ENCODE peak calls at places on chromosomes 5 and 9, in seven cellular contexts. A is NCI-H460; W is activated naive CD8-positive, alpha-beta T cell treated with anti-CD3 and anti-CD28 coated beads, Interleukin-2, amount 50 U/mL, for 24 hours; P is non-pigmented ciliary epithelial cell; T is endothelial cell; C is glomerular endothelial cell; R is D341Med. U is an unnamed sample.

GRCh38 chr5:68709229-68709628 is 384.6 kb upstream of the SLC30A5 start:
- DNase-seq in A (no peak), W (no peak), P (no peak), T (no peak), C (no peak), R (peak; percentile 35), U (no peak)

GRCh38 chr9:7117676-7118561 is 360.1 kb downstream of the KDM4C start:
- DNase-seq in A (no peak), W (no peak), P (no peak), T (no peak), C (no peak), R (no peak), U (no peak)

GRCh38 chr9:93771276-93771675 is 183.9 kb downstream of the BARX1 start:
- DNase-seq in A (no peak), W (no peak), P (no peak), T (no peak), C (no peak), R (no peak), U (no peak)

GRCh38 chr9:128005938-128006337 is 25.1 kb upstream of the EEIG1 start:
- DNase-seq in A (no peak), W (no peak), P (no peak), T (peak; percentile 67), C (peak; percentile 55), R (no peak), U (no peak)

GRCh38 chr5:43729846-43730478 is 127.0 kb downstream of the NNT start:
- DNase-seq in A (peak; percentile 38), W (no peak), P (no peak), T (no peak), C (peak; percentile 4), R (no peak), U (no peak)

GRCh38 chr5:40846371-40846770 is 5.2 kb downstream of the CARD6 start:
- DNase-seq in A (no peak), W (no peak), P (no peak), T (no peak), C (no peak), R (no peak), U (no peak)

GRCh38 chr5:87828545-87829213 is 415.9 kb upstream of the CCNH start:
- DNase-seq in A (no peak), W (no peak), P (no peak), T (no peak), C (no peak), R (no peak), U (no peak)

GRCh38 chr9:33007755-33008154 is 6.3 kb upstream of the APTX start:
- DNase-seq in A (no peak), W (no peak), P (no peak), T (no peak), C (no peak), R (no peak), U (no peak)

GRCh38 chr5:15645376-15645775 is 145.4 kb downstream of the FBXL7 start:
- DNase-seq in A (no peak), W (no peak), P (no peak), T (no peak), C (no peak), R (no peak), U (no peak)

GRCh38 chr5:174300118-174300940 is 254.8 kb downstream of the NSG2 start:
- DNase-seq in A (no peak), W (no peak), P (no peak), T (no peak), C (no peak), R (no peak), U (peak; percentile 29)

GRCh38 chr5:117201016-117201415 is 626.4 kb upstream of the SEMA6A start:
- DNase-seq in A (no peak), W (no peak), P (no peak), T (no peak), C (no peak), R (no peak), U (no peak)

GRCh38 chr5:128681096-128681495 is 143.1 kb upstream of the FBN2 start:
- DNase-seq in A (no peak), W (no peak), P (no peak), T (no peak), C (no peak), R (no peak), U (no peak)